ENCODE peak calls at places on chromosomes 5 and 9, in seven cellular contexts. H, K, V, D, W, C and L are unnamed samples.

GRCh38 chr5:57842376-57843015 is 359.9 kb upstream of the ACTBL2 start:
- DNase-seq in H (no peak), K (no peak), V (no peak), D (no peak), W (no peak), C (no peak), L (no peak)

GRCh38 chr9:116589392-116590354 is 97.4 kb upstream of the TRIM32 start:
- DNase-seq in H (peak; percentile 75), K (no peak), V (no peak), D (peak; percentile 76), W (no peak), C (no peak), L (no peak)

GRCh38 chr9:36865731-36866635 is 168.1 kb downstream of the PAX5 start:
- DNase-seq in H (no peak), K (no peak), V (no peak), D (no peak), W (no peak), C (no peak), L (no peak)

GRCh38 chr5:122384612-122385180 is 72.7 kb downstream of the SNCAIP start:
- DNase-seq in H (no peak), K (no peak), V (no peak), D (no peak), W (no peak), C (no peak), L (no peak)

GRCh38 chr5:32270178-32270577 is 42.6 kb downstream of the MTMR12 start:
- DNase-seq in H (no peak), K (no peak), V (no peak), D (no peak), W (no peak), C (no peak), L (no peak)

GRCh38 chr5:134837530-134838181 is 8.1 kb upstream of the C5orf24 start:
- DNase-seq in H (no peak), K (no peak), V (no peak), D (no peak), W (no peak), C (no peak), L (no peak)

GRCh38 chr9:111036946-111037743 is 1.1 kb downstream of the LPAR1 start:
- DNase-seq in H (peak; percentile 34), K (no peak), V (no peak), D (peak; percentile 45), W (no peak), C (no peak), L (no peak)

GRCh38 chr5:100853582-100853981 is 49.5 kb downstream of the ST8SIA4 start:
- DNase-seq in H (no peak), K (no peak), V (no peak), D (no peak), W (no peak), C (no peak), L (no peak)

GRCh38 chr5:90803376-90803775 is 244.8 kb downstream of the ADGRV1 start:
- DNase-seq in H (no peak), K (no peak), V (no peak), D (no peak), W (no peak), C (no peak), L (no peak)

GRCh38 chr5:93452255-93452654 is 128.8 kb downstream of the NR2F1-AS1 start:
- DNase-seq in H (no peak), K (no peak), V (no peak), D (no peak), W (no peak), C (no peak), L (no peak)

GRCh38 chr9:28961625-28962024 is 1388.3 kb upstream of the C9orf72 start:
- DNase-seq in H (no peak), K (no peak), V (no peak), D (no peak), W (no peak), C (no peak), L (no peak)

GRCh38 chr9:94084314-94084713 is at the start of gene PTPDC1:
- DNase-seq in H (peak; percentile 61), K (no peak), V (no peak), D (no peak), W (no peak), C (no peak), L (no peak)

GRCh38 chr5:157710887-157711286 is 20.3 kb upstream of the THG1L start:
- DNase-seq in H (no peak), K (no peak), V (no peak), D (no peak), W (no peak), C (no peak), L (no peak)